ENCODE peak calls at places on chromosomes 13 and 19, in ten cellular contexts. O is NCI-H1105; L is T-helper 1 cell; M is activated T-cell treated with anti-CD3 and anti-CD28 coated beads for 1 hour; D is substantia nigra; F is mucosa of descending colon; T is NCI-H510A; C is KG1; V is fibroblast of lung; I is stimulated activated naive CD8-positive, alpha-beta T cell treated with anti-CD3 and anti-CD28 coated beads, Interleukin-15, Interleukin-2, amounts not matched to agents 100 U/mL and 50 U/mL, for 24 hours. S is an unnamed sample.

GRCh38 chr13:27280009-27280646 is 9.5 kb downstream of the RASL11A start:
- DNase-seq in M (no peak), C (no peak), V (no peak), T (no peak), D (peak; percentile 66), I (no peak), L (no peak), F (no peak), O (no peak), S (no peak)

GRCh38 chr13:32237681-32238080 is 77.5 kb downstream of the ZAR1L start:
- DNase-seq in I (no peak), T (no peak), C (no peak), M (no peak), D (no peak), O (no peak), V (no peak), F (no peak), L (no peak), S (no peak)

GRCh38 chr19:33397536-33398360 is 24.2 kb downstream of the CEBPG start:
- DNase-seq in M (no peak), F (peak; percentile 15), I (no peak), D (no peak), L (no peak), O (no peak), C (no peak), T (no peak), V (no peak), S (no peak)

GRCh38 chr13:60329221-60329983 is 67.6 kb upstream of the TDRD3 start:
- DNase-seq in M (no peak), O (peak; percentile 23), C (no peak), T (no peak), I (peak; percentile 16), L (peak; percentile 7), D (no peak), F (peak; percentile 44), V (peak; percentile 29), S (peak; percentile 14)

GRCh38 chr13:59263531-59263930 is 900.2 kb downstream of the DIAPH3 start:
- DNase-seq in T (no peak), V (no peak), L (no peak), O (no peak), C (no peak), D (no peak), M (no peak), F (no peak), I (no peak), S (no peak)

GRCh38 chr19:23399443-23399842 is 4.2 kb upstream of the ZNF91 start:
- DNase-seq in V (no peak), L (no peak), F (no peak), D (no peak), M (no peak), O (no peak), I (no peak), T (no peak), C (no peak), S (no peak)

GRCh38 chr13:41691276-41691675 is 233.9 kb downstream of the RGCC start:
- DNase-seq in C (no peak), F (no peak), O (no peak), D (no peak), I (no peak), M (no peak), T (no peak), V (no peak), L (no peak), S (no peak)

GRCh38 chr19:19064098-19064722 is 416 bp downstream of the SLC25A42 start:
- DNase-seq in I (no peak), M (no peak), C (peak; percentile 78), L (no peak), V (no peak), F (no peak), T (no peak), O (peak; percentile 46), D (no peak), S (no peak)

GRCh38 chr19:16376241-16376640 is 51.6 kb downstream of the KLF2 start:
- DNase-seq in L (no peak), F (peak; percentile 18), M (no peak), C (no peak), T (no peak), I (no peak), O (no peak), D (no peak), V (no peak), S (no peak)

GRCh38 chr19:41327499-41328156 is 17.7 kb downstream of the CCDC97 start:
- DNase-seq in L (peak; percentile 91), D (peak; percentile 31), F (peak; percentile 86), O (no peak), T (peak; percentile 50), I (peak; percentile 86), V (peak; percentile 69), C (peak; percentile 96), M (peak; percentile 66), S (peak; percentile 58)

GRCh38 chr13:32829676-32830091 is 186.5 kb upstream of the KL start:
- DNase-seq in T (no peak), F (no peak), O (no peak), M (no peak), L (no peak), I (no peak), D (no peak), V (peak; percentile 79), C (no peak), S (peak; percentile 71)

GRCh38 chr19:18946335-18946734 is 5.3 kb upstream of the HOMER3 start:
- DNase-seq in L (no peak), C (no peak), O (no peak), M (no peak), D (no peak), F (no peak), I (no peak), T (no peak), V (no peak), S (no peak)

GRCh38 chr19:46646402-46646801 is 10.4 kb upstream of the GNG8 start:
- DNase-seq in V (no peak), L (no peak), T (no peak), I (no peak), O (no peak), C (no peak), M (no peak), F (no peak), D (no peak), S (no peak)

GRCh38 chr19:39659791-39660190 is 4.1 kb downstream of the LGALS16 start:
- DNase-seq in C (no peak), D (no peak), T (no peak), I (no peak), O (no peak), M (no peak), F (no peak), V (no peak), L (no peak), S (no peak)

GRCh38 chr13:85935868-85936467 is 136.7 kb upstream of the SLITRK6 start:
- DNase-seq in T (no peak), D (no peak), V (no peak), I (no peak), M (no peak), C (no peak), L (no peak), F (no peak), O (no peak), S (no peak)

GRCh38 chr19:38647966-38648788 is 728 bp downstream of the ACTN4 start:
- DNase-seq in C (no peak), O (no peak), F (peak; percentile 24), V (no peak), M (no peak), L (no peak), T (no peak), D (no peak), I (peak; percentile 28), S (no peak)

S was measured in astrocyte.